ENCODE peak calls at places on chromosomes 13 and 19, in seven cellular contexts. One of them, this sample, is unnamed.

GRCh38 chr13:27607125-27607524 is 13.2 kb downstream of the LNX2 start:
- DNase-seq in coronary artery: no peak
- DNase-seq in OCI-LY7: no peak
- DNase-seq in thyroid gland: peak
- DNase-seq in right cardiac atrium: no peak
- DNase-seq in left ventricle myocardium inferior: no peak
- DNase-seq in Peyer's patch: peak
- DNase-seq in this sample: peak

GRCh38 chr19:33409906-33410685 is 36.6 kb downstream of the CEBPG start:
- DNase-seq in coronary artery: no peak
- DNase-seq in OCI-LY7: no peak
- DNase-seq in thyroid gland: no peak
- DNase-seq in right cardiac atrium: peak
- DNase-seq in left ventricle myocardium inferior: no peak
- DNase-seq in Peyer's patch: no peak
- DNase-seq in this sample: no peak

GRCh38 chr13:49367640-49368431 is 76.0 kb downstream of the CAB39L start:
- DNase-seq in coronary artery: no peak
- DNase-seq in OCI-LY7: no peak
- DNase-seq in thyroid gland: no peak
- DNase-seq in right cardiac atrium: no peak
- DNase-seq in left ventricle myocardium inferior: no peak
- DNase-seq in Peyer's patch: no peak
- DNase-seq in this sample: peak

GRCh38 chr13:112068531-112069062 is 1.6 kb downstream of the SOX1 start:
- DNase-seq in coronary artery: no peak
- DNase-seq in OCI-LY7: no peak
- DNase-seq in thyroid gland: no peak
- DNase-seq in right cardiac atrium: no peak
- DNase-seq in left ventricle myocardium inferior: no peak
- DNase-seq in Peyer's patch: no peak
- DNase-seq in this sample: no peak

GRCh38 chr13:19860884-19861655 is 2.4 kb downstream of the ZMYM5 start:
- DNase-seq in coronary artery: no peak
- DNase-seq in OCI-LY7: peak
- DNase-seq in thyroid gland: no peak
- DNase-seq in right cardiac atrium: no peak
- DNase-seq in left ventricle myocardium inferior: no peak
- DNase-seq in Peyer's patch: no peak
- DNase-seq in this sample: peak

GRCh38 chr13:98343461-98343860 is 166.4 kb upstream of the RNF113B start:
- DNase-seq in coronary artery: peak
- DNase-seq in OCI-LY7: no peak
- DNase-seq in thyroid gland: no peak
- DNase-seq in right cardiac atrium: no peak
- DNase-seq in left ventricle myocardium inferior: no peak
- DNase-seq in Peyer's patch: no peak
- DNase-seq in this sample: no peak

GRCh38 chr19:16355293-16356043 is 30.8 kb downstream of the KLF2 start:
- DNase-seq in coronary artery: no peak
- DNase-seq in OCI-LY7: no peak
- DNase-seq in thyroid gland: no peak
- DNase-seq in right cardiac atrium: peak
- DNase-seq in left ventricle myocardium inferior: peak
- DNase-seq in Peyer's patch: no peak
- DNase-seq in this sample: peak

GRCh38 chr19:45883881-45884681 is 1.9 kb downstream of the IRF2BP1 start:
- DNase-seq in coronary artery: no peak
- DNase-seq in OCI-LY7: no peak
- DNase-seq in thyroid gland: no peak
- DNase-seq in right cardiac atrium: peak
- DNase-seq in left ventricle myocardium inferior: no peak
- DNase-seq in Peyer's patch: no peak
- DNase-seq in this sample: no peak

GRCh38 chr13:72097568-72097967 is 230.6 kb upstream of the DACH1 start:
- DNase-seq in coronary artery: no peak
- DNase-seq in OCI-LY7: no peak
- DNase-seq in thyroid gland: no peak
- DNase-seq in right cardiac atrium: no peak
- DNase-seq in left ventricle myocardium inferior: no peak
- DNase-seq in Peyer's patch: no peak
- DNase-seq in this sample: no peak

GRCh38 chr13:112101360-112101930 is 34.5 kb downstream of the SOX1 start:
- DNase-seq in coronary artery: no peak
- DNase-seq in OCI-LY7: no peak
- DNase-seq in thyroid gland: no peak
- DNase-seq in right cardiac atrium: no peak
- DNase-seq in left ventricle myocardium inferior: no peak
- DNase-seq in Peyer's patch: no peak
- DNase-seq in this sample: no peak

GRCh38 chr19:16062789-16063188 is 13.5 kb upstream of the TPM4 start:
- DNase-seq in coronary artery: no peak
- DNase-seq in OCI-LY7: peak
- DNase-seq in thyroid gland: peak
- DNase-seq in right cardiac atrium: peak
- DNase-seq in left ventricle myocardium inferior: no peak
- DNase-seq in Peyer's patch: peak
- DNase-seq in this sample: peak

GRCh38 chr13:60043262-60043661 is 120.5 kb downstream of the DIAPH3 start:
- DNase-seq in coronary artery: no peak
- DNase-seq in OCI-LY7: no peak
- DNase-seq in thyroid gland: no peak
- DNase-seq in right cardiac atrium: no peak
- DNase-seq in left ventricle myocardium inferior: no peak
- DNase-seq in Peyer's patch: no peak
- DNase-seq in this sample: peak

GRCh38 chr19:49017666-49018351 is 918 bp upstream of the LHB start:
- DNase-seq in coronary artery: no peak
- DNase-seq in OCI-LY7: peak
- DNase-seq in thyroid gland: peak
- DNase-seq in right cardiac atrium: peak
- DNase-seq in left ventricle myocardium inferior: peak
- DNase-seq in Peyer's patch: peak
- DNase-seq in this sample: peak

GRCh38 chr19:56119585-56119978 is 1.5 kb downstream of the ZNF787 start:
- DNase-seq in coronary artery: no peak
- DNase-seq in OCI-LY7: no peak
- DNase-seq in thyroid gland: no peak
- DNase-seq in right cardiac atrium: no peak
- DNase-seq in left ventricle myocardium inferior: no peak
- DNase-seq in Peyer's patch: peak
- DNase-seq in this sample: peak

GRCh38 chr19:43779147-43779819 is 1.5 kb downstream of the KCNN4 start:
- DNase-seq in coronary artery: no peak
- DNase-seq in OCI-LY7: no peak
- DNase-seq in thyroid gland: no peak
- DNase-seq in right cardiac atrium: peak
- DNase-seq in left ventricle myocardium inferior: peak
- DNase-seq in Peyer's patch: peak
- DNase-seq in this sample: no peak

GRCh38 chr19:34041922-34042521 is 130.3 kb upstream of the LSM14A start:
- DNase-seq in coronary artery: no peak
- DNase-seq in OCI-LY7: peak
- DNase-seq in thyroid gland: peak
- DNase-seq in right cardiac atrium: peak
- DNase-seq in left ventricle myocardium inferior: peak
- DNase-seq in Peyer's patch: peak
- DNase-seq in this sample: peak

GRCh38 chr19:41356984-41357739 is 3.4 kb upstream of the TGFB1 start:
- DNase-seq in coronary artery: no peak
- DNase-seq in OCI-LY7: no peak
- DNase-seq in thyroid gland: no peak
- DNase-seq in right cardiac atrium: no peak
- DNase-seq in left ventricle myocardium inferior: no peak
- DNase-seq in Peyer's patch: no peak
- DNase-seq in this sample: no peak

GRCh38 chr13:69935043-69935442 is 172.6 kb upstream of the ATXN8OS start:
- DNase-seq in coronary artery: no peak
- DNase-seq in OCI-LY7: peak
- DNase-seq in thyroid gland: no peak
- DNase-seq in right cardiac atrium: no peak
- DNase-seq in left ventricle myocardium inferior: no peak
- DNase-seq in Peyer's patch: no peak
- DNase-seq in this sample: no peak

GRCh38 chr13:59951011-59951410 is 212.7 kb downstream of the DIAPH3 start:
- DNase-seq in coronary artery: no peak
- DNase-seq in OCI-LY7: no peak
- DNase-seq in thyroid gland: no peak
- DNase-seq in right cardiac atrium: no peak
- DNase-seq in left ventricle myocardium inferior: no peak
- DNase-seq in Peyer's patch: no peak
- DNase-seq in this sample: peak

GRCh38 chr13:45799451-45799850 is 52.1 kb downstream of the SIAH3 start:
- DNase-seq in coronary artery: peak
- DNase-seq in OCI-LY7: no peak
- DNase-seq in thyroid gland: no peak
- DNase-seq in right cardiac atrium: peak
- DNase-seq in left ventricle myocardium inferior: peak
- DNase-seq in Peyer's patch: no peak
- DNase-seq in this sample: no peak

DNA sequence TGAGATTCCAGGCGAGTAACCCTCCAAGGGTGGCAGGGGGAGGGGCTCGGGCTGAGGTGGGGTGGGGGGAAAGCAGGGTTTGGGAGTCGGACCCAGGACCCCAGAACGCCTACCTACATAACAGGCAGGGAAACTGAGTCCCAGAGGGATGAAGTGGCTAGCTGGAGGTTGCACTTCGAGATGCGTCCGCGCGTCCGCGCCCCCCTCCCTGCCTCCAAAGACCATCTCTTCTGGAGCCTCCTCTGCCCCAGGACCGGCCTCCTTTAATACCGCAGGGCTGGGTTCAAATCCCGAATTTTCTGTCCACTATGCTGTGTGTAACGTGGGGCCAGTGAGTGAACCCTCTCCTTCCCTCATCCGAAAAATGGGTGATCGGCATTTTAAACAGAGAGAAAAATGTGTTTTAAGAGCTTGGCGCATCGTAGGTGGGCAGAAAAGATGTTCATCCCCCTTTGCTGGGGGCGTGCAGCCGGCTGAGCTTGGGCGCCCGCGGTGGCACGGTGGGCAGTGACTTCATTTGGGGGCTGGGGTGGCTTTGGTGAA is 13.8 kb downstream of the TJP3 start:
- DNase-seq in coronary artery: no peak
- DNase-seq in OCI-LY7: no peak
- DNase-seq in thyroid gland: no peak
- DNase-seq in right cardiac atrium: no peak
- DNase-seq in left ventricle myocardium inferior: no peak
- DNase-seq in Peyer's patch: no peak
- DNase-seq in this sample: no peak
- H3K4me3 ChIP-seq in coronary artery: peak
- H3K4me3 ChIP-seq in OCI-LY7: no peak
- H3K4me3 ChIP-seq in thyroid gland: peak
- H3K4me3 ChIP-seq in right cardiac atrium: peak
- H3K4me3 ChIP-seq in left ventricle myocardium inferior: peak
- H3K4me3 ChIP-seq in Peyer's patch: peak
- H3K4me3 ChIP-seq in this sample: no peak

GRCh38 chr19:50026550-50026906 is 723 bp downstream of the ZNF473 start:
- DNase-seq in coronary artery: no peak
- DNase-seq in OCI-LY7: no peak
- DNase-seq in thyroid gland: no peak
- DNase-seq in right cardiac atrium: no peak
- DNase-seq in left ventricle myocardium inferior: no peak
- DNase-seq in Peyer's patch: no peak
- DNase-seq in this sample: no peak
- H3K4me3 ChIP-seq in coronary artery: peak
- H3K4me3 ChIP-seq in OCI-LY7: peak
- H3K4me3 ChIP-seq in thyroid gland: peak
- H3K4me3 ChIP-seq in right cardiac atrium: peak
- H3K4me3 ChIP-seq in left ventricle myocardium inferior: peak
- H3K4me3 ChIP-seq in Peyer's patch: peak
- H3K4me3 ChIP-seq in this sample: peak

GRCh38 chr19:1839658-1840540 is 8.4 kb downstream of the REXO1 start:
- DNase-seq in coronary artery: no peak
- DNase-seq in OCI-LY7: no peak
- DNase-seq in thyroid gland: no peak
- DNase-seq in right cardiac atrium: no peak
- DNase-seq in left ventricle myocardium inferior: no peak
- DNase-seq in Peyer's patch: peak
- DNase-seq in this sample: no peak
- H3K4me3 ChIP-seq in coronary artery: no peak
- H3K4me3 ChIP-seq in OCI-LY7: no peak
- H3K4me3 ChIP-seq in thyroid gland: no peak
- H3K4me3 ChIP-seq in right cardiac atrium: no peak
- H3K4me3 ChIP-seq in left ventricle myocardium inferior: peak
- H3K4me3 ChIP-seq in Peyer's patch: no peak
- H3K4me3 ChIP-seq in this sample: no peak

GRCh38 chr13:33111414-33112110 is 95.3 kb downstream of the KL start:
- DNase-seq in coronary artery: no peak
- DNase-seq in OCI-LY7: no peak
- DNase-seq in thyroid gland: no peak
- DNase-seq in right cardiac atrium: no peak
- DNase-seq in left ventricle myocardium inferior: peak
- DNase-seq in Peyer's patch: no peak
- DNase-seq in this sample: peak
- H3K4me3 ChIP-seq in coronary artery: no peak
- H3K4me3 ChIP-seq in OCI-LY7: no peak
- H3K4me3 ChIP-seq in thyroid gland: no peak
- H3K4me3 ChIP-seq in right cardiac atrium: no peak
- H3K4me3 ChIP-seq in left ventricle myocardium inferior: no peak
- H3K4me3 ChIP-seq in Peyer's patch: no peak
- H3K4me3 ChIP-seq in this sample: no peak

DNA sequence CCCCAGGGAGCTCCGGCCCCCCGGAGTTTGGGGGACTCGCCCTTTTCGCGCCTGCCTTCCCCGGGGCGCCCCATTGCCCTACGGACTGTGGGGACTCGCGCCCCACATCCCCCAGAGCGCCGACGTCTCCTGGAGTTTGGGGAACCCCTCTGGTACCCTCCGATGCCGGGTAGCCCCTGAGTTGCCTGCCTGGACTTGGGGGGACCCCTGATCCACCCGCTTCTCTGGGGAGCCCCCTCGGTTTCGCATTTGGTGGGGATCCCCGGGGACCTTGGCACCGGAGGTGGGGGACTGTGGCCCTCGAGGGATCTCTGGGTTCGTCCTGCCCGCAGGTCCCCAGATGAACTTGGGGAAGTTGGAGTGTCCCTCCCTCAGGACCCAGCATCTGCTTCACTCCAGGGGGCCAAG is 782 bp downstream of the EFNA2 start:
- DNase-seq in coronary artery: no peak
- DNase-seq in OCI-LY7: no peak
- DNase-seq in thyroid gland: no peak
- DNase-seq in right cardiac atrium: no peak
- DNase-seq in left ventricle myocardium inferior: no peak
- DNase-seq in Peyer's patch: no peak
- DNase-seq in this sample: no peak
- H3K4me3 ChIP-seq in coronary artery: no peak
- H3K4me3 ChIP-seq in OCI-LY7: no peak
- H3K4me3 ChIP-seq in thyroid gland: no peak
- H3K4me3 ChIP-seq in right cardiac atrium: peak
- H3K4me3 ChIP-seq in left ventricle myocardium inferior: peak
- H3K4me3 ChIP-seq in Peyer's patch: no peak
- H3K4me3 ChIP-seq in this sample: no peak

DNA sequence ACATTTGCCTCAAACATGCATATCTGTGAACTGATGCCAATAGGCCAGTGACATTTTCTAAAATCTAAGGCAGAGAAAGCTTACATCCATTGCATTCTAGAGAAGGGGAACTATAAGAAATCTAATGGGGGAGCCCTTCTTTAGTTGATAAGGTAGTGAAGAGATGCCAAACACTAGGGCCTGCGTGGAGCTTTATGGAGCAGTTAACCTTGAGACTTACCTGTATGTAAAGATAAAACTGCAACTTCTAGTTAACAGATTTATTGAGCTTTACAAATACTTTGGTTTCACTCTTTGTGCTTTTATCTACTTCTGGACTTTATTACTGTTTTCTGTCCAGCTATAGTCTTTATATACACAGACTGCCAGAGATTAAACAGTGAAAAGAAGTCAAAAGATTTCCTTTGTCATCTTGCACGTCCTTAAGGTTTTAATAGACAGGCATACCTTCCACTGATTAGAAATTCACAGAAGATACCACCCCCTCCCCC is 457.6 kb downstream of the KLF12 start:
- DNase-seq in coronary artery: no peak
- DNase-seq in OCI-LY7: no peak
- DNase-seq in thyroid gland: no peak
- DNase-seq in right cardiac atrium: no peak
- DNase-seq in left ventricle myocardium inferior: no peak
- DNase-seq in Peyer's patch: no peak
- DNase-seq in this sample: no peak
- H3K4me3 ChIP-seq in coronary artery: no peak
- H3K4me3 ChIP-seq in OCI-LY7: no peak
- H3K4me3 ChIP-seq in thyroid gland: no peak
- H3K4me3 ChIP-seq in right cardiac atrium: no peak
- H3K4me3 ChIP-seq in left ventricle myocardium inferior: no peak
- H3K4me3 ChIP-seq in Peyer's patch: no peak
- H3K4me3 ChIP-seq in this sample: no peak